ENCODE peak calls at places on chromosomes 7 and 10, in seven cellular contexts. One of them, this sample, is unnamed.

GRCh38 chr10:61987951-61988379 is 86.5 kb downstream of the ARID5B start:
- DNase-seq in tibial artery: no peak
- DNase-seq in central memory CD4-positive, alpha-beta T cell: peak; percentile 32
- DNase-seq in frontal cortex: no peak
- DNase-seq in foreskin fibroblast: no peak
- DNase-seq in LoVo: no peak
- DNase-seq in sciatic nerve: no peak
- DNase-seq in this sample: no peak

GRCh38 chr7:31175672-31176071 is 123.6 kb downstream of the ADCYAP1R1 start:
- DNase-seq in central memory CD4-positive, alpha-beta T cell: no peak
- DNase-seq in LoVo: no peak
- DNase-seq in tibial artery: no peak
- DNase-seq in frontal cortex: no peak
- DNase-seq in foreskin fibroblast: no peak
- DNase-seq in sciatic nerve: no peak
- DNase-seq in this sample: no peak

GRCh38 chr10:73244866-73245477 is 2.1 kb downstream of the DNAJC9 start:
- DNase-seq in LoVo: no peak
- DNase-seq in frontal cortex: no peak
- DNase-seq in tibial artery: no peak
- DNase-seq in foreskin fibroblast: no peak
- DNase-seq in central memory CD4-positive, alpha-beta T cell: no peak
- DNase-seq in sciatic nerve: no peak
- DNase-seq in this sample: no peak

GRCh38 chr7:2928613-2929311 is 84.7 kb upstream of the GNA12 start:
- DNase-seq in frontal cortex: no peak
- DNase-seq in LoVo: no peak
- DNase-seq in foreskin fibroblast: no peak
- DNase-seq in sciatic nerve: peak; percentile 53
- DNase-seq in tibial artery: no peak
- DNase-seq in central memory CD4-positive, alpha-beta T cell: no peak
- DNase-seq in this sample: no peak

GRCh38 chr7:127792528-127793342 is 140.7 kb downstream of the SND1 start:
- DNase-seq in sciatic nerve: no peak
- DNase-seq in LoVo: no peak
- DNase-seq in foreskin fibroblast: no peak
- DNase-seq in frontal cortex: no peak
- DNase-seq in tibial artery: no peak
- DNase-seq in central memory CD4-positive, alpha-beta T cell: no peak
- DNase-seq in this sample: no peak

GRCh38 chr10:62681211-62681940 is 123.1 kb upstream of the ADO start:
- DNase-seq in tibial artery: no peak
- DNase-seq in central memory CD4-positive, alpha-beta T cell: peak; percentile 72
- DNase-seq in LoVo: no peak
- DNase-seq in sciatic nerve: no peak
- DNase-seq in foreskin fibroblast: no peak
- DNase-seq in frontal cortex: no peak
- DNase-seq in this sample: no peak

GRCh38 chr7:90192876-90193765 is 18.4 kb upstream of the STEAP2 start:
- DNase-seq in tibial artery: no peak
- DNase-seq in frontal cortex: no peak
- DNase-seq in central memory CD4-positive, alpha-beta T cell: no peak
- DNase-seq in LoVo: no peak
- DNase-seq in foreskin fibroblast: peak; percentile 25
- DNase-seq in sciatic nerve: no peak
- DNase-seq in this sample: no peak

GRCh38 chr7:27462575-27463270 is 200.0 kb downstream of the HIBADH start:
- DNase-seq in LoVo: no peak
- DNase-seq in sciatic nerve: no peak
- DNase-seq in central memory CD4-positive, alpha-beta T cell: no peak
- DNase-seq in frontal cortex: no peak
- DNase-seq in tibial artery: no peak
- DNase-seq in foreskin fibroblast: peak; percentile 23
- DNase-seq in this sample: no peak

GRCh38 chr10:35739998-35740397 is 97.9 kb upstream of the FZD8 start:
- DNase-seq in tibial artery: no peak
- DNase-seq in LoVo: no peak
- DNase-seq in foreskin fibroblast: no peak
- DNase-seq in central memory CD4-positive, alpha-beta T cell: no peak
- DNase-seq in frontal cortex: no peak
- DNase-seq in sciatic nerve: no peak
- DNase-seq in this sample: no peak

GRCh38 chr7:101362334-101363195 is at the start of gene COL26A1:
- DNase-seq in tibial artery: peak; percentile 28
- DNase-seq in central memory CD4-positive, alpha-beta T cell: no peak
- DNase-seq in sciatic nerve: peak; percentile 62
- DNase-seq in LoVo: no peak
- DNase-seq in frontal cortex: peak; percentile 58
- DNase-seq in foreskin fibroblast: no peak
- DNase-seq in this sample: no peak

GRCh38 chr10:115653473-115653872 is 560.3 kb downstream of the ATRNL1 start:
- DNase-seq in tibial artery: no peak
- DNase-seq in LoVo: no peak
- DNase-seq in central memory CD4-positive, alpha-beta T cell: no peak
- DNase-seq in foreskin fibroblast: no peak
- DNase-seq in sciatic nerve: no peak
- DNase-seq in frontal cortex: no peak
- DNase-seq in this sample: no peak

GRCh38 chr7:128398016-128398840 is 11.6 kb downstream of the IMPDH1 start:
- DNase-seq in frontal cortex: peak; percentile 77
- DNase-seq in central memory CD4-positive, alpha-beta T cell: no peak
- DNase-seq in foreskin fibroblast: peak; percentile 21
- DNase-seq in tibial artery: peak; percentile 51
- DNase-seq in LoVo: peak; percentile 39
- DNase-seq in sciatic nerve: peak; percentile 84
- DNase-seq in this sample: peak; percentile 49

GRCh38 chr10:92395271-92395670 is 104.3 kb downstream of the MARCHF5 start:
- DNase-seq in central memory CD4-positive, alpha-beta T cell: no peak
- DNase-seq in LoVo: no peak
- DNase-seq in tibial artery: no peak
- DNase-seq in foreskin fibroblast: no peak
- DNase-seq in sciatic nerve: no peak
- DNase-seq in frontal cortex: no peak
- DNase-seq in this sample: no peak

GRCh38 chr10:12909836-12910185 is 91.7 kb downstream of the CCDC3 start:
- DNase-seq in central memory CD4-positive, alpha-beta T cell: no peak
- DNase-seq in frontal cortex: no peak
- DNase-seq in foreskin fibroblast: no peak
- DNase-seq in sciatic nerve: no peak
- DNase-seq in LoVo: peak; percentile 41
- DNase-seq in tibial artery: peak; percentile 71
- DNase-seq in this sample: peak; percentile 30

GRCh38 chr10:97961979-97962378 is 68.4 kb downstream of the CRTAC1 start:
- DNase-seq in tibial artery: no peak
- DNase-seq in LoVo: no peak
- DNase-seq in frontal cortex: no peak
- DNase-seq in foreskin fibroblast: no peak
- DNase-seq in central memory CD4-positive, alpha-beta T cell: no peak
- DNase-seq in sciatic nerve: no peak
- DNase-seq in this sample: no peak

GRCh38 chr10:112344261-112344660 is 29.7 kb upstream of the ACSL5 start:
- DNase-seq in foreskin fibroblast: no peak
- DNase-seq in sciatic nerve: peak; percentile 38
- DNase-seq in tibial artery: no peak
- DNase-seq in frontal cortex: no peak
- DNase-seq in central memory CD4-positive, alpha-beta T cell: no peak
- DNase-seq in LoVo: no peak
- DNase-seq in this sample: no peak

GRCh38 chr7:13308423-13308822 is 621.0 kb downstream of the ARL4A start:
- DNase-seq in LoVo: no peak
- DNase-seq in central memory CD4-positive, alpha-beta T cell: no peak
- DNase-seq in frontal cortex: no peak
- DNase-seq in foreskin fibroblast: no peak
- DNase-seq in sciatic nerve: no peak
- DNase-seq in tibial artery: no peak
- DNase-seq in this sample: no peak

GRCh38 chr10:6052247-6053221 is 9.6 kb downstream of the IL2RA start:
- DNase-seq in frontal cortex: no peak
- DNase-seq in central memory CD4-positive, alpha-beta T cell: peak; percentile 81
- DNase-seq in tibial artery: no peak
- DNase-seq in foreskin fibroblast: no peak
- DNase-seq in sciatic nerve: no peak
- DNase-seq in LoVo: no peak
- DNase-seq in this sample: no peak

GRCh38 chr10:112804036-112804435 is 146.0 kb upstream of the TCF7L2 start:
- DNase-seq in sciatic nerve: no peak
- DNase-seq in tibial artery: no peak
- DNase-seq in frontal cortex: no peak
- DNase-seq in LoVo: no peak
- DNase-seq in foreskin fibroblast: no peak
- DNase-seq in central memory CD4-positive, alpha-beta T cell: no peak
- DNase-seq in this sample: no peak

GRCh38 chr10:34758447-34758996 is 56.6 kb downstream of the PARD3 start:
- DNase-seq in frontal cortex: no peak
- DNase-seq in tibial artery: no peak
- DNase-seq in LoVo: peak; percentile 91
- DNase-seq in sciatic nerve: no peak
- DNase-seq in foreskin fibroblast: peak; percentile 93
- DNase-seq in central memory CD4-positive, alpha-beta T cell: no peak
- DNase-seq in this sample: no peak

GRCh38 chr7:132029369-132030160 is 473.1 kb upstream of the PODXL start:
- DNase-seq in central memory CD4-positive, alpha-beta T cell: no peak
- DNase-seq in LoVo: no peak
- DNase-seq in foreskin fibroblast: no peak
- DNase-seq in tibial artery: no peak
- DNase-seq in frontal cortex: peak; percentile 10
- DNase-seq in sciatic nerve: no peak
- DNase-seq in this sample: no peak

GRCh38 chr7:157570531-157571200 is 233.9 kb downstream of the DNAJB6 start:
- DNase-seq in sciatic nerve: no peak
- DNase-seq in foreskin fibroblast: no peak
- DNase-seq in frontal cortex: no peak
- DNase-seq in LoVo: no peak
- DNase-seq in central memory CD4-positive, alpha-beta T cell: no peak
- DNase-seq in tibial artery: no peak
- DNase-seq in this sample: no peak

GRCh38 chr10:31947144-31947926 is 18.7 kb upstream of the ARHGAP12 start:
- DNase-seq in sciatic nerve: no peak
- DNase-seq in LoVo: peak; percentile 84
- DNase-seq in frontal cortex: peak; percentile 29
- DNase-seq in central memory CD4-positive, alpha-beta T cell: no peak
- DNase-seq in tibial artery: peak; percentile 50
- DNase-seq in foreskin fibroblast: peak; percentile 88
- DNase-seq in this sample: no peak

GRCh38 chr10:25174461-25175230 is at the start of gene GPR158:
- DNase-seq in foreskin fibroblast: peak; percentile 87
- DNase-seq in sciatic nerve: peak; percentile 82
- DNase-seq in LoVo: peak; percentile 79
- DNase-seq in tibial artery: peak; percentile 78
- DNase-seq in frontal cortex: peak; percentile 87
- DNase-seq in central memory CD4-positive, alpha-beta T cell: peak; percentile 23
- DNase-seq in this sample: peak; percentile 81

GRCh38 chr10:32000937-32001336 is 55.3 kb downstream of the KIF5B start:
- DNase-seq in tibial artery: no peak
- DNase-seq in foreskin fibroblast: peak; percentile 18
- DNase-seq in central memory CD4-positive, alpha-beta T cell: no peak
- DNase-seq in LoVo: no peak
- DNase-seq in sciatic nerve: no peak
- DNase-seq in frontal cortex: no peak
- DNase-seq in this sample: no peak

GRCh38 chr10:68501691-68502090 is 25.6 kb downstream of the SLC25A16 start:
- DNase-seq in sciatic nerve: no peak
- DNase-seq in LoVo: no peak
- DNase-seq in tibial artery: no peak
- DNase-seq in frontal cortex: no peak
- DNase-seq in foreskin fibroblast: no peak
- DNase-seq in central memory CD4-positive, alpha-beta T cell: no peak
- DNase-seq in this sample: no peak

GRCh38 chr10:74332398-74332797 is 181.4 kb downstream of the ADK start:
- DNase-seq in foreskin fibroblast: peak; percentile 58
- DNase-seq in tibial artery: no peak
- DNase-seq in frontal cortex: no peak
- DNase-seq in sciatic nerve: no peak
- DNase-seq in LoVo: no peak
- DNase-seq in central memory CD4-positive, alpha-beta T cell: no peak
- DNase-seq in this sample: no peak

GRCh38 chr10:110326351-110327032 is 21.8 kb upstream of the SMNDC1 start:
- DNase-seq in foreskin fibroblast: peak; percentile 86
- DNase-seq in frontal cortex: no peak
- DNase-seq in central memory CD4-positive, alpha-beta T cell: no peak
- DNase-seq in tibial artery: no peak
- DNase-seq in LoVo: peak; percentile 20
- DNase-seq in sciatic nerve: no peak
- DNase-seq in this sample: no peak

GRCh38 chr7:152081088-152081487 is 55.6 kb downstream of the GALNT11 start:
- DNase-seq in LoVo: peak; percentile 88
- DNase-seq in sciatic nerve: no peak
- DNase-seq in central memory CD4-positive, alpha-beta T cell: no peak
- DNase-seq in foreskin fibroblast: no peak
- DNase-seq in tibial artery: no peak
- DNase-seq in frontal cortex: no peak
- DNase-seq in this sample: no peak

GRCh38 chr7:148701414-148701813 is 2.7 kb downstream of the CUL1 start:
- DNase-seq in tibial artery: no peak
- DNase-seq in foreskin fibroblast: peak; percentile 16
- DNase-seq in central memory CD4-positive, alpha-beta T cell: no peak
- DNase-seq in frontal cortex: no peak
- DNase-seq in sciatic nerve: no peak
- DNase-seq in LoVo: no peak
- DNase-seq in this sample: no peak

GRCh38 chr10:131874991-131875451 is 25.8 kb upstream of the PPP2R2D start:
- DNase-seq in tibial artery: peak; percentile 56
- DNase-seq in central memory CD4-positive, alpha-beta T cell: no peak
- DNase-seq in frontal cortex: peak; percentile 87
- DNase-seq in sciatic nerve: peak; percentile 80
- DNase-seq in foreskin fibroblast: peak; percentile 59
- DNase-seq in LoVo: peak; percentile 60
- DNase-seq in this sample: peak; percentile 74

GRCh38 chr7:80098795-80099194 is 35.8 kb upstream of the GNAI1 start:
- DNase-seq in foreskin fibroblast: no peak
- DNase-seq in frontal cortex: no peak
- DNase-seq in sciatic nerve: no peak
- DNase-seq in central memory CD4-positive, alpha-beta T cell: no peak
- DNase-seq in tibial artery: no peak
- DNase-seq in LoVo: no peak
- DNase-seq in this sample: no peak

This sample was measured in psoas muscle.